ENCODE peak calls at places on chromosomes 5 and 9, in seven cellular contexts. E, Q, O, N, C, Z and U are unnamed samples.
A peak's percentile ranks its signal among the peaks of the same experiment; 100 is the strongest.

GRCh38 chr5:128100860-128101557 is 17.4 kb downstream of the SLC12A2 start:
- DNase-seq in N (no peak), Q (no peak), C (no peak), E (no peak), O (no peak), Z (no peak), U (no peak)

GRCh38 chr5:109866051-109866450 is 176.3 kb downstream of the MAN2A1 start:
- DNase-seq in C (no peak), N (no peak), Z (no peak), Q (no peak), E (no peak), O (no peak), U (no peak)

GRCh38 chr5:138596105-138596987 is 21.1 kb upstream of the HSPA9 start:
- DNase-seq in N (no peak), O (no peak), C (no peak), Q (no peak), Z (no peak), E (no peak), U (no peak)

GRCh38 chr5:40688127-40688756 is 8.5 kb downstream of the PTGER4 start:
- DNase-seq in E (no peak), Q (peak; percentile 71), Z (peak; percentile 95), N (peak; percentile 88), C (peak; percentile 77), O (peak; percentile 68), U (peak; percentile 82)

GRCh38 chr9:94984891-94985476 is 258.5 kb downstream of the AOPEP start:
- DNase-seq in O (no peak), N (no peak), Q (no peak), C (no peak), E (no peak), Z (no peak), U (no peak)

GRCh38 chr9:123400926-123401503 is 45.0 kb downstream of the CRB2 start:
- DNase-seq in C (no peak), Z (no peak), Q (no peak), N (no peak), E (no peak), O (no peak), U (no peak)

GRCh38 chr5:14510156-14510734 is 71.3 kb upstream of the OTULINL start:
- DNase-seq in C (no peak), N (no peak), Z (no peak), E (no peak), Q (no peak), O (no peak), U (no peak)

GRCh38 chr5:96626956-96627355 is 35.2 kb upstream of the CAST start:
- DNase-seq in O (peak; percentile 18), Q (no peak), C (no peak), Z (no peak), E (no peak), N (no peak), U (no peak)

GRCh38 chr5:172749881-172750608 is 20.9 kb downstream of the DUSP1 start:
- DNase-seq in O (no peak), C (no peak), Z (no peak), Q (peak; percentile 55), N (no peak), E (no peak), U (peak; percentile 43)

GRCh38 chr9:124941689-124942561 is 1.0 kb upstream of the GOLGA1 start:
- DNase-seq in Q (peak; percentile 79), O (peak; percentile 29), E (no peak), Z (peak; percentile 94), C (peak; percentile 71), N (peak; percentile 62), U (peak; percentile 44)

GRCh38 chr9:24095246-24095645 is 269.2 kb upstream of the ELAVL2 start:
- DNase-seq in O (no peak), N (no peak), Q (no peak), E (no peak), C (no peak), Z (no peak), U (no peak)

GRCh38 chr9:134345737-134346136 is 19.5 kb downstream of the RXRA start:
- DNase-seq in N (no peak), Q (no peak), E (no peak), O (no peak), Z (no peak), C (no peak), U (no peak)

GRCh38 chr9:114869845-114870244 is 60.5 kb downstream of the TNFSF8 start:
- DNase-seq in N (no peak), O (peak; percentile 70), C (peak; percentile 43), Q (no peak), Z (no peak), E (no peak), U (no peak)

GRCh38 chr5:68033961-68034581 is 181.5 kb upstream of the PIK3R1 start:
- DNase-seq in O (no peak), Z (no peak), Q (no peak), C (no peak), E (no peak), N (peak; percentile 77), U (peak; percentile 38)

GRCh38 chr9:87601595-87601994 is 103.9 kb downstream of the DAPK1 start:
- DNase-seq in Z (no peak), C (no peak), N (no peak), Q (no peak), O (no peak), E (no peak), U (no peak)

GRCh38 chr9:4987996-4988421 is 2.9 kb downstream of the JAK2 start:
- DNase-seq in N (peak; percentile 42), O (peak; percentile 66), Q (no peak), E (no peak), Z (no peak), C (no peak), U (no peak)

GRCh38 chr5:61304611-61305369 is 27.3 kb upstream of the ZSWIM6 start:
- DNase-seq in C (peak; percentile 80), Z (no peak), N (peak; percentile 38), Q (peak; percentile 67), O (peak; percentile 54), E (no peak), U (peak; percentile 39)

GRCh38 chr5:53239301-53239990 is 129.9 kb upstream of the MOCS2 start:
- DNase-seq in N (no peak), E (no peak), C (no peak), Z (no peak), O (no peak), Q (no peak), U (no peak)

GRCh38 chr9:93252781-93253530 is 69.0 kb downstream of the WNK2 start:
- DNase-seq in N (peak; percentile 2), Z (no peak), Q (peak; percentile 48), C (peak; percentile 30), O (no peak), E (no peak), U (no peak)

DNA sequence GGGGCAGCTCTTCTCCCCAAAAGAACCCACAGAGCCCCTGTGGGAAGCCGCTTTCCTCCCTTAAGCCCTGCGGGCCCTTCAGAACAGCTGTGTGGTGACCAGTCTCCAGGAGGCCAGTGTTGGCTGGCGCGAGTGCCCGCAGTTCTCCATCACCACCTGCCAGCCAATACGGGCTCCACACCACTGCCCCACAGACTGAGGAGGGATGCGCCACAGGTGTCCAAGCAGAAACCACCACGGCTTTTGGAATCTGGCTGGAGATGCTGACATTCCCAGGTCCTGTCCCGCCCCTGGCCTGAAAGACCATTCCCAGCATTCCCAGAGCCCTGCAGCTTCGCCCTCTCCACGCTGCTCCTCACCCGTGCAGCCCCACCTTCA is 12.8 kb downstream of the CCNI2 start:
- DNase-seq in N (no peak), E (no peak), Z (no peak), C (no peak), O (no peak), Q (peak; percentile 55), U (no peak)
- H3K36me3 ChIP-seq in N (no peaks in the 10 kb centered on the region), E (no peaks in the 10 kb centered on the region), Z (peaks cover 63% of the 10 kb centered on the region), C (peaks cover 73% of the 10 kb centered on the region), O (peaks cover 64% of the 10 kb centered on the region), Q (peaks cover 52% of the 10 kb centered on the region), U (peaks cover 2% of the 10 kb centered on the region)

GRCh38 chr9:121271368-121272351 is 3.7 kb downstream of the GSN start:
- DNase-seq in Q (peak; percentile 70), O (no peak), N (no peak), C (no peak), Z (no peak), E (no peak), U (no peak)

GRCh38 chr9:121269030-121269887 is 1.3 kb downstream of the GSN start:
- DNase-seq in C (peak; percentile 67), E (no peak), N (peak; percentile 43), Z (no peak), O (no peak), Q (no peak), U (no peak)

GRCh38 chr9:121269888-121270254 is 1.9 kb downstream of the GSN start:
- DNase-seq in O (no peak), Z (no peak), Q (no peak), E (no peak), C (no peak), N (no peak), U (no peak)

GRCh38 chr9:121274851-121275250 is 6.9 kb downstream of the GSN start:
- DNase-seq in C (no peak), O (no peak), Q (no peak), E (no peak), Z (no peak), N (no peak), U (no peak)

GRCh38 chr9:121272401-121272948 is 4.5 kb downstream of the GSN start:
- DNase-seq in Q (no peak), N (no peak), O (no peak), E (no peak), Z (no peak), C (no peak), U (no peak)
- H3K27ac ChIP-seq in Q (peak overlapping the region; percentile 61), N (no peak overlapping the region), O (no peak overlapping the region), E (no peak overlapping the region), Z (peak overlapping the region; percentile 96), C (peak overlapping the region; percentile 88), U (peak overlapping the region; percentile 49)

GRCh38 chr5:157592594-157592993 is 17.0 kb upstream of the ADAM19 start:
- DNase-seq in O (no peak), N (no peak), Z (no peak), E (no peak), Q (no peak), C (no peak), U (no peak)
- H3K4me1 ChIP-seq in O (no peaks in the 10 kb centered on the region), N (no peaks in the 10 kb centered on the region), Z (peaks cover 7% of the 10 kb centered on the region), E (no peaks in the 10 kb centered on the region), Q (peaks cover 10% of the 10 kb centered on the region), C (no peaks in the 10 kb centered on the region), U (no peaks in the 10 kb centered on the region)

GRCh38 chr9:99015890-99016289 is 72.2 kb downstream of the COL15A1 start:
- DNase-seq in E (no peak), O (no peak), Z (no peak), C (no peak), Q (no peak), N (no peak), U (no peak)

GRCh38 chr9:99018653-99019052 is 74.9 kb downstream of the COL15A1 start:
- DNase-seq in O (no peak), E (no peak), Z (no peak), C (no peak), N (no peak), Q (no peak), U (no peak)

GRCh38 chr9:99015448-99015847 is 71.7 kb downstream of the COL15A1 start:
- DNase-seq in Z (no peak), N (no peak), C (no peak), E (no peak), Q (no peak), O (no peak), U (no peak)

GRCh38 chr9:99019523-99020331 is 76.0 kb downstream of the COL15A1 start:
- DNase-seq in Z (no peak), C (no peak), N (no peak), O (no peak), E (no peak), Q (no peak), U (no peak)

GRCh38 chr9:99016681-99017387 is 73.1 kb downstream of the COL15A1 start:
- DNase-seq in Z (no peak), Q (no peak), N (no peak), C (no peak), E (no peak), O (no peak), U (no peak)
- H3K36me3 ChIP-seq in Z (peaks cover 44% of the 10 kb centered on the region), Q (no peaks in the 10 kb centered on the region), N (no peaks in the 10 kb centered on the region), C (no peaks in the 10 kb centered on the region), E (no peaks in the 10 kb centered on the region), O (no peaks in the 10 kb centered on the region), U (no peaks in the 10 kb centered on the region)